ENCODE peak calls at places on chromosomes 13 and 19, in four cellular contexts. F is BJ, G is breast epithelium, V is adrenal gland. W is an unnamed sample.

GRCh38 chr13:80141114-80141849 is 199.6 kb downstream of the SPRY2 start:
- DNase-seq in F (no peak), G (no peak), V (peak), W (no peak)

GRCh38 chr13:36778083-36778671 is 40.8 kb upstream of the RFXAP start:
- DNase-seq in F (peak), G (no peak), V (no peak), W (peak)

GRCh38 chr19:48681127-48681470 is 8.3 kb upstream of the NTN5 start:
- DNase-seq in F (no peak), G (no peak), V (no peak), W (peak)

GRCh38 chr13:45316210-45316799 is 24.7 kb downstream of the TPT1 start:
- DNase-seq in F (no peak), G (no peak), V (no peak), W (no peak)

GRCh38 chr13:73272831-73273230 is 214.0 kb downstream of the KLF5 start:
- DNase-seq in F (no peak), G (no peak), V (no peak), W (no peak)

GRCh38 chr13:112114391-112114790 is 47.4 kb downstream of the SOX1 start:
- DNase-seq in F (no peak), G (no peak), V (peak), W (no peak)

GRCh38 chr19:11373166-11373884 is 1.1 kb upstream of the SWSAP1 start:
- DNase-seq in F (no peak), G (no peak), V (peak), W (no peak)

GRCh38 chr19:45922281-45922680 is 7.7 kb upstream of the NANOS2 start:
- DNase-seq in F (no peak), G (no peak), V (no peak), W (no peak)

GRCh38 chr19:33997690-33998089 is 174.6 kb upstream of the LSM14A start:
- DNase-seq in F (no peak), G (no peak), V (no peak), W (no peak)

GRCh38 chr13:39326471-39326870 is 276.5 kb downstream of the LHFPL6 start:
- DNase-seq in F (no peak), G (no peak), V (no peak), W (no peak)

GRCh38 chr19:17286263-17286662 is 4.6 kb downstream of the ANKLE1 start:
- DNase-seq in F (no peak), G (no peak), V (no peak), W (no peak)

GRCh38 chr19:10399878-10400277 is 3.5 kb downstream of the CDC37 start:
- DNase-seq in F (no peak), G (no peak), V (no peak), W (no peak)

GRCh38 chr19:10975374-10976036 is 14.7 kb downstream of the SMARCA4 start:
- DNase-seq in F (peak), G (no peak), V (peak), W (no peak)

GRCh38 chr13:96551540-96551939 is 442.7 kb downstream of the OXGR1 start:
- DNase-seq in F (no peak), G (no peak), V (no peak), W (no peak)

GRCh38 chr13:52092087-52092486 is 36.8 kb downstream of the NEK5 start:
- DNase-seq in F (no peak), G (no peak), V (no peak), W (no peak)

GRCh38 chr19:18725755-18726416 is 42.4 kb downstream of the CRTC1 start:
- DNase-seq in F (no peak), G (no peak), V (no peak), W (peak)

GRCh38 chr13:102845630-102846260 is at the start of gene ERCC5:
- DNase-seq in F (peak), G (peak), V (peak), W (peak)
- TF ChIP-seq CTCF in F (no peak), G (no peak), V (peak), W (no peak)

GRCh38 chr13:58085819-58086218 is 454.3 kb downstream of the PCDH17 start:
- DNase-seq in F (no peak), G (no peak), V (no peak), W (no peak)
- H3K4me3 ChIP-seq in F (no peak), G (no peak), V (no peak), W (no peak)

GRCh38 chr19:51417107-51417806 is at the start of gene SIGLEC10:
- DNase-seq in F (no peak), G (no peak), V (peak), W (no peak)
- TF ChIP-seq CTCF in F (no peak), G (no peak), V (no peak), W (no peak)

DNA sequence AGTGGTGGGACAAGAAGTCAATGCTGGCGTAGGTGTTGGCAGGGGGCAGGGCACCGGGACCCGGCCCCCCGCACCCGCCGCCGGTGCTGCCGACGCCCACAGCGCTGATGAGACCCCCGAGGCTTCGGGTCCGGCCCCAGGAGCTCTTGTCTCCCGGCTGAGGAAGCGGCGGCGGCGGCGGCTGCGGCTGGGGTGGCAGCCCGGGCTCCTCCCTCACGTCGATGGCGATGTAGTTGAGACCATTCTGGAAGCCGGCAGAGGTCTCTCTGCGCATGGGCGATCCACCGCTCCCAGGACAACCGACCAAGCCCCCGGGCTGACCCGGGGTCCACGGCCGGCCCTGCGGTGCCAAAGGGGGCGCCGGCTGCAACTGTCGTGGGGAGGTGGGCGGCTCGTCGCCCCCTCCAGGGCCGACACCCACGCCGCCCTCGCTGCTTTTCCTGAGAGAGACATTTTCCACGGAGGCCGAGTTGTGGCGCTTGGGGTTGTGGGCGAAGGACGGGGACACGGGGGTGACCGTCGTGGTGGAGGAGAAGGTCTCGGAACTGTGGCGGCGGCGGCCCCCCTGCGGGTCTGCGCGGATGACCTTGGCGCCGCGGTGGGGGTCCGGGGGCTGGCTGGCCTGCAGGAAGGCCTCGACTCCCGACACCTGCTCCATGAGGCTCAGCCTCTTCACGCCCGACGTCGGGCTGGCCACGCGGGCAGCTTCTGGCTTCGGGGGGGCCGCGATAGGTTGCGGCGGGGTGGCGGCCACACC is 4.1 kb downstream of the IRS2 start:
- DNase-seq in F (no peak), G (no peak), V (no peak), W (no peak)
- H3K4me3 ChIP-seq in F (peak), G (peak), V (peak), W (peak)

GRCh38 chr19:3575260-3575741 is 2.6 kb downstream of the HMG20B start:
- DNase-seq in F (no peak), G (no peak), V (no peak), W (no peak)
- TF ChIP-seq CTCF in F (peak), G (no peak), V (no peak), W (peak)

DNA sequence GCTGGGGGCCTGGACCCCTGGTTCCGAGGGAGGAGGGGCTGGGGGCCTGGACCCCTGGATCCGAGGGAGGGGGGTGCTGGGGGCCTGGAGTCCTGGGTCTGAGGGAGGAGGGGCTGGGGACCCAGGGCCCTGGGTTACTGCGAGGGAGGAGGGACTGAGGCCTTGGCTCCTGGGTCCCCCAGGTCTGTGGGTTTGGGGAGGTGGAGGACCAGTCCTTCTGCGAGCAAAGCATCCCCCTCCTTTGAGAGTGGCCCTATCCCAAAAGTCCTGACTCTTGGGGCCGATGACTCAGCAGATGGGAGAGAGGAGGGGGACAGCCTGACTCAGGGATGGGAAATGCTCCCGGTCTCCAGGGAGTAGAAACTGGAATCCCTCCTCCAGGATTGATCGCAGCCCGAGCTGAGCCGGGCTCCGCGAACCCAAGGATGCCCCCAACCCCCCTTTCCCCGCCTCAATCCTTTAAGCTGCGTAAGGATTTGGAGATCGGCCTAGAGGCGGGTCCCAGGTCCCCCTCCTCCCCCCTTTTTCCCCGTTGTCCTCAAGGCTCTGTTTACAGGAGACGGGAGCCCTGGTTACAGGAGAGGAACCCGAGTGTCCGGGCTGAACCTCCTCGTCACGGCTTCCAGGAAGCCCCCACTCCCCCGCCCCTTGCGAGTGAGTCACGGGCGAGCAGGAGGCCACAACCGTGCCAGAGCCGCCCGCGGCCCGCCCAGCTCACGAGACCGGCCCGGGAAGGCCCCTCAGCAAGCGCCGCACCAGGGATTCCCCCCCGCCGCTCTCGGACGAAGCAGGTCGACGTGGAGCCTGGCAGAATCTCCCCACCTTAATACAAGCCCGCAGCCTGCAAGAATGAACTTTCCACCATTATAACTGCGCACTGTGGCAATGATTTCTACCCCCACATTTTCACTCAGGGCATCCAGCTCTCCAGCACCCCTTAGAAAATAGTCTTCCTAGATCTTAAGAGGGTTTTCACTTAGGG is 3.0 kb upstream of the ZFP36 start:
- DNase-seq in F (peak), G (peak), V (peak), W (peak)
- H3K4me3 ChIP-seq in F (peak), G (peak), V (peak), W (peak)

DNA sequence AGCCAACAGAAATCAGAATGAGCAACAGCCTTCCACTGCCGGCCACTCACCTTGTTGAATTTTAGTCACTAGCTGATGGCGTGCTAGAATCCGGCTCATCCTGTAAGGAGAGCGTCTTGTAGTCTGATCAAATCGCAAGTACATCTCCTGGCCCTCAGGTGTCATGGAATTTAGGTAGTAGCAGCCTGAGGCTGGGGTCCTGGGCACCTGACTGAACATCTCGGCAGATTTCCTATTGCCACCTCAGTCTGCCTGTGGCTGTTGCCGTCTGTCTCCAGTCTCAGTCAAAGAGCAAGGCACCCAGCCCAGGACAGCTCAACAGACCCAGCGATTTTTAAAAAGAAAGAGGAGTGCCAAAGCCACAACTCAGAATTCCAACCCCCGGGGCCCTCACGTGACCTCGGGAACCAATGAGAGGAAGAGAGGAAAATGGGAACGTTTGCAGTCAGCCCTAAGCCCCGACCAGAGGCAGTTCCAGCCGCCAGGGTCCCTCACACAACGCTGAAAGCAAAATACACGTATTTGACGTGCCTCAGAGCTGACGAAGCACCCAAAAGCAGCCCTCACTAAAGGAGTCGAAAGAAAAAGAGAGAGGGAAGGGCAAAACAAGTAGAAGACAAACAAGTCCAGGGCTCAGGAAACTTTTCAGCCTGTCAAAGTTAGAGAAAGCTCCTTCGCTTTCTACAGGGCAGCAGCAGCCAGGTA is at the start of gene STARD13:
- DNase-seq in F (peak), G (peak), V (peak), W (peak)
- TF ChIP-seq CTCF in F (peak), G (peak), V (peak), W (peak)

W was measured in retinal pigment epithelial cell.